ENCODE peak calls at places on chromosomes 11 and 22, in ten cellular contexts. L is fibroblast of the conjunctiva; U is cardiac muscle cell; E is adipocyte; N is activated naive CD4-positive, alpha-beta T cell; Q is NB4; V is CD4-positive, alpha-beta memory T cell; X is NCI-H774; A is EL; Y is stimulated activated CD8-positive, alpha-beta memory T cell treated with anti-CD3 and anti-CD28 coated beads, Interleukin-2, amount 100 ng/mL, for 1 hour. C is an unnamed sample.

GRCh38 chr11:34198523-34198922 is 93.1 kb downstream of the NAT10 start:
- DNase-seq in L (no peak), U (no peak), E (no peak), N (no peak), Q (peak), V (no peak), X (no peak), A (peak), Y (no peak), C (no peak)

GRCh38 chr22:37115032-37115431 is 5.5 kb upstream of the TMPRSS6 start:
- DNase-seq in L (no peak), U (no peak), E (no peak), N (no peak), Q (no peak), V (no peak), X (no peak), A (no peak), Y (no peak), C (no peak)

GRCh38 chr22:20131593-20131855 is at the start of gene ZDHHC8:
- DNase-seq in L (no peak), U (peak), E (no peak), N (peak), Q (peak), V (peak), X (no peak), A (no peak), Y (no peak), C (no peak)

GRCh38 chr11:74684661-74685060 is 46.6 kb downstream of the CHRDL2 start:
- DNase-seq in L (no peak), U (no peak), E (no peak), N (no peak), Q (no peak), V (no peak), X (no peak), A (no peak), Y (no peak), C (no peak)

GRCh38 chr11:87463486-87464102 is 425.9 kb downstream of the TMEM135 start:
- DNase-seq in L (no peak), U (peak), E (peak), N (no peak), Q (peak), V (no peak), X (peak), A (peak), Y (no peak), C (no peak)

GRCh38 chr11:57566035-57566504 is 1.4 kb downstream of the UBE2L6 start:
- DNase-seq in L (peak), U (peak), E (peak), N (no peak), Q (peak), V (peak), X (no peak), A (peak), Y (no peak), C (no peak)

GRCh38 chr11:80532633-80533232 is 1091.9 kb upstream of the TENM4 start:
- DNase-seq in L (no peak), U (no peak), E (no peak), N (no peak), Q (no peak), V (no peak), X (no peak), A (no peak), Y (no peak), C (no peak)

GRCh38 chr22:23315341-23315917 is 135.1 kb downstream of the BCR start:
- DNase-seq in L (peak), U (peak), E (peak), N (peak), Q (peak), V (peak), X (peak), A (peak), Y (peak), C (peak)

GRCh38 chr22:48593551-48593950 is 1234.1 kb downstream of the BRD1 start:
- DNase-seq in L (no peak), U (no peak), E (no peak), N (no peak), Q (no peak), V (no peak), X (no peak), A (no peak), Y (no peak), C (no peak)

C was measured in head of caudate nucleus.